ENCODE peak calls at places on chromosomes 3 and 15, in six cellular contexts. I, J, W, M, D and U are unnamed samples.
A peak's percentile ranks its signal among the peaks of the same experiment; 100 is the strongest.

GRCh38 chr3:179410317-179410716 is 41.0 kb downstream of the GNB4 start:
- DNase-seq in I (no peak), J (no peak), W (no peak), M (no peak), D (no peak), U (no peak)

GRCh38 chr3:5239602-5240001 is 52.1 kb downstream of the EDEM1 start:
- DNase-seq in I (no peak), J (no peak), W (no peak), M (peak; percentile 37), D (no peak), U (no peak)

GRCh38 chr15:57033715-57034439 is 115.4 kb downstream of the TCF12 start:
- DNase-seq in I (no peak), J (no peak), W (no peak), M (no peak), D (no peak), U (no peak)

GRCh38 chr3:82044918-82045715 is 283.7 kb upstream of the GBE1 start:
- DNase-seq in I (no peak), J (no peak), W (no peak), M (peak; percentile 19), D (no peak), U (no peak)

GRCh38 chr3:13954266-13954665 is 74.4 kb upstream of the WNT7A start:
- DNase-seq in I (no peak), J (no peak), W (no peak), M (no peak), D (no peak), U (no peak)

GRCh38 chr3:113110263-113110662 is 101.1 kb upstream of the BOC start:
- DNase-seq in I (no peak), J (no peak), W (no peak), M (no peak), D (no peak), U (no peak)

GRCh38 chr3:32283304-32283703 is 44.8 kb downstream of the CMTM8 start:
- DNase-seq in I (no peak), J (no peak), W (no peak), M (no peak), D (no peak), U (no peak)

GRCh38 chr3:49720383-49721164 is 1.1 kb upstream of the AMIGO3 start:
- DNase-seq in I (no peak), J (no peak), W (no peak), M (peak; percentile 33), D (peak; percentile 65), U (no peak)

GRCh38 chr3:17645074-17645698 is 97.2 kb downstream of the TBC1D5 start:
- DNase-seq in I (no peak), J (peak; percentile 21), W (no peak), M (peak; percentile 28), D (no peak), U (no peak)

GRCh38 chr3:193824365-193824764 is 231.4 kb downstream of the OPA1 start:
- DNase-seq in I (no peak), J (no peak), W (no peak), M (no peak), D (no peak), U (no peak)

GRCh38 chr3:43582876-43583275 is 38.9 kb downstream of the ANO10 start:
- DNase-seq in I (no peak), J (no peak), W (no peak), M (no peak), D (no peak), U (no peak)

GRCh38 chr3:67620869-67621268 is 33.5 kb downstream of the SUCLG2 start:
- DNase-seq in I (no peak), J (no peak), W (no peak), M (no peak), D (no peak), U (no peak)

GRCh38 chr15:69719527-69719926 is 266.9 kb downstream of the RPLP1 start:
- DNase-seq in I (peak; percentile 22), J (no peak), W (no peak), M (no peak), D (no peak), U (no peak)

GRCh38 chr3:186930143-186930638 is at the start of gene ST6GAL1:
- DNase-seq in I (peak; percentile 43), J (peak; percentile 37), W (peak; percentile 76), M (peak; percentile 90), D (peak; percentile 73), U (peak; percentile 58)

GRCh38 chr15:56765252-56765651 is 31.9 kb upstream of the ZNF280D start:
- DNase-seq in I (no peak), J (no peak), W (no peak), M (no peak), D (no peak), U (no peak)

GRCh38 chr3:115580566-115580965 is 42.7 kb upstream of the GAP43 start:
- DNase-seq in I (no peak), J (no peak), W (no peak), M (peak; percentile 5), D (no peak), U (no peak)

GRCh38 chr15:82621970-82622369 is 25.2 kb downstream of the CPEB1 start:
- DNase-seq in I (no peak), J (no peak), W (no peak), M (peak; percentile 25), D (no peak), U (no peak)

GRCh38 chr3:32868719-32869512 is 51.1 kb downstream of the TRIM71 start:
- DNase-seq in I (no peak), J (no peak), W (no peak), M (no peak), D (no peak), U (no peak)

GRCh38 chr3:195056506-195056905 is 214.5 kb downstream of the XXYLT1 start:
- DNase-seq in I (no peak), J (no peak), W (no peak), M (no peak), D (no peak), U (no peak)

GRCh38 chr15:43082509-43082908 is 23.3 kb downstream of the UBR1 start:
- DNase-seq in I (no peak), J (no peak), W (no peak), M (no peak), D (no peak), U (no peak)

GRCh38 chr3:143825513-143825912 is 22.8 kb downstream of the SLC9A9 start:
- DNase-seq in I (no peak), J (no peak), W (no peak), M (no peak), D (no peak), U (no peak)

GRCh38 chr15:69337133-69337532 is 38.4 kb downstream of the PAQR5 start:
- DNase-seq in I (no peak), J (no peak), W (no peak), M (no peak), D (no peak), U (no peak)

GRCh38 chr3:37855363-37855970 is 6.2 kb upstream of the CTDSPL start:
- DNase-seq in I (peak; percentile 59), J (peak; percentile 81), W (peak; percentile 86), M (peak; percentile 79), D (peak; percentile 92), U (peak; percentile 81)

GRCh38 chr3:42101048-42101447 is 9.9 kb downstream of the TRAK1 start:
- DNase-seq in I (no peak), J (peak; percentile 59), W (no peak), M (no peak), D (no peak), U (no peak)

GRCh38 chr3:197465197-197465995 is 90.4 kb downstream of the BDH1 start:
- DNase-seq in I (no peak), J (no peak), W (no peak), M (no peak), D (no peak), U (no peak)

GRCh38 chr3:66236281-66236680 is 15.5 kb downstream of the SLC25A26 start:
- DNase-seq in I (no peak), J (no peak), W (no peak), M (no peak), D (no peak), U (no peak)

GRCh38 chr15:39472661-39473657 is 107.9 kb upstream of the THBS1 start:
- DNase-seq in I (no peak), J (peak; percentile 67), W (no peak), M (no peak), D (peak; percentile 99), U (no peak)

GRCh38 chr15:26261966-26262365 is 398.8 kb upstream of the ATP10A start:
- DNase-seq in I (no peak), J (no peak), W (no peak), M (no peak), D (no peak), U (no peak)

GRCh38 chr3:108114423-108115065 is 23.7 kb upstream of the CD47 start:
- DNase-seq in I (no peak), J (no peak), W (no peak), M (no peak), D (no peak), U (no peak)

GRCh38 chr15:78761891-78762385 is 49.3 kb downstream of the ADAMTS7 start:
- DNase-seq in I (no peak), J (no peak), W (no peak), M (no peak), D (peak; percentile 56), U (no peak)

GRCh38 chr15:92882697-92883642 is 17.2 kb upstream of the CHD2 start:
- DNase-seq in I (no peak), J (no peak), W (no peak), M (peak; percentile 65), D (no peak), U (peak; percentile 30)

GRCh38 chr15:49168026-49168425 is 2.0 kb upstream of the GALK2 start:
- DNase-seq in I (no peak), J (no peak), W (no peak), M (no peak), D (no peak), U (no peak)
- TF ChIP-seq CTCF in I (no peak), J (no peak), W (no peak), M (no peak), D (no peak), U (no peak)

GRCh38 chr3:45249391-45249790 is 23.3 kb upstream of the TMEM158 start:
- DNase-seq in I (no peak), J (no peak), W (no peak), M (no peak), D (no peak), U (no peak)

GRCh38 chr3:45240292-45240691 is 14.2 kb upstream of the TMEM158 start:
- DNase-seq in I (no peak), J (no peak), W (no peak), M (no peak), D (no peak), U (no peak)

GRCh38 chr3:45246236-45246635 is 20.1 kb upstream of the TMEM158 start:
- DNase-seq in I (no peak), J (no peak), W (no peak), M (no peak), D (no peak), U (no peak)

GRCh38 chr3:45241206-45241605 is 15.1 kb upstream of the TMEM158 start:
- DNase-seq in I (no peak), J (no peak), W (no peak), M (no peak), D (no peak), U (no peak)

GRCh38 chr3:45244356-45244755 is 18.3 kb upstream of the TMEM158 start:
- DNase-seq in I (no peak), J (no peak), W (no peak), M (no peak), D (no peak), U (no peak)
- TF ChIP-seq CTCF in I (no peak), J (no peak), W (no peak), M (no peak), D (no peak), U (no peak)

GRCh38 chr3:10744098-10744465 is 71.9 kb upstream of the SLC6A11 start:
- DNase-seq in I (no peak), J (no peak), W (no peak), M (peak; percentile 49), D (no peak), U (no peak)
- TF ChIP-seq CTCF in I (no peak), J (no peak), W (no peak), M (no peak), D (no peak), U (peak; percentile 29)

GRCh38 chr15:74958320-74958907 is 1.8 kb upstream of the RPP25 start:
- DNase-seq in I (no peak), J (peak; percentile 55), W (no peak), M (peak; percentile 62), D (peak; percentile 78), U (no peak)
- TF ChIP-seq CTCF in I (no peak), J (peak; percentile 11), W (peak; percentile 52), M (no peak), D (no peak), U (peak; percentile 35)